ENCODE peak calls at places on chromosomes 12 and 14, in seven cellular contexts. O is fibroblast of the aortic adventitia, P is AG04450, W is heart right ventricle, K is fibroblast of mammary gland, U is kidney, L is HepG2. Y is an unnamed sample.

GRCh38 chr12:24902521-24903304 is 46.2 kb downstream of the BCAT1 start:
- DNase-seq in L (no peak), U (peak), O (no peak), P (no peak), W (no peak), K (peak), Y (no peak)

GRCh38 chr12:67716817-67717216 is 68.3 kb downstream of the DYRK2 start:
- DNase-seq in L (peak), O (peak), U (no peak), P (no peak), W (no peak), K (peak), Y (no peak)

GRCh38 chr12:32047846-32048245 is 58.8 kb upstream of the BICD1 start:
- DNase-seq in P (no peak), W (no peak), U (no peak), K (no peak), L (no peak), O (no peak), Y (no peak)

GRCh38 chr14:60245316-60246177 is 3.5 kb upstream of the PPM1A start:
- DNase-seq in P (no peak), L (no peak), W (no peak), U (no peak), O (no peak), K (no peak), Y (no peak)

GRCh38 chr12:122276242-122276641 is 9.9 kb upstream of the VPS33A start:
- DNase-seq in L (no peak), W (no peak), K (no peak), P (no peak), O (no peak), U (no peak), Y (no peak)

GRCh38 chr14:34615507-34615906 is 14.4 kb downstream of the SNX6 start:
- DNase-seq in L (no peak), K (no peak), P (no peak), O (no peak), W (no peak), U (peak), Y (no peak)

GRCh38 chr12:107304588-107305532 is 211.5 kb upstream of the CRY1 start:
- DNase-seq in O (no peak), L (no peak), W (no peak), P (no peak), K (no peak), U (no peak), Y (no peak)

GRCh38 chr12:104182144-104182543 is 33.4 kb upstream of the TXNRD1 start:
- DNase-seq in L (no peak), O (peak), K (peak), W (peak), U (peak), P (peak), Y (peak)

GRCh38 chr12:130044991-130045621 is 117.2 kb upstream of the FZD10 start:
- DNase-seq in K (no peak), U (no peak), L (peak), W (no peak), P (no peak), O (no peak), Y (no peak)

GRCh38 chr14:23663127-23663526 is 27.0 kb downstream of the DHRS2 start:
- DNase-seq in U (no peak), K (no peak), P (no peak), L (no peak), W (no peak), O (no peak), Y (no peak)

GRCh38 chr12:120798696-120799095 is 73.1 kb downstream of the ACADS start:
- DNase-seq in U (no peak), O (no peak), K (no peak), W (no peak), L (no peak), P (no peak), Y (no peak)

GRCh38 chr14:78129375-78129774 is 40.8 kb upstream of the NRXN3 start:
- DNase-seq in K (no peak), L (no peak), O (no peak), W (no peak), P (no peak), U (no peak), Y (no peak)

GRCh38 chr12:94145231-94145979 is 3.0 kb upstream of the PLXNC1 start:
- DNase-seq in U (no peak), K (peak), L (no peak), P (no peak), W (no peak), O (peak), Y (peak)

GRCh38 chr12:74170645-74171477 is 366.8 kb upstream of the ATXN7L3B start:
- DNase-seq in U (peak), P (no peak), O (no peak), L (no peak), K (no peak), W (no peak), Y (no peak)

GRCh38 chr14:71452535-71452934 is 479.7 kb upstream of the RGS6 start:
- DNase-seq in W (no peak), U (no peak), K (peak), P (no peak), O (no peak), L (no peak), Y (no peak)

GRCh38 chr12:76024942-76025600 is 6.5 kb downstream of the PHLDA1 start:
- DNase-seq in L (no peak), U (no peak), P (peak), O (peak), K (peak), W (no peak), Y (no peak)

GRCh38 chr12:72271401-72271740 is 799 bp upstream of the TRHDE start:
- DNase-seq in L (no peak), K (no peak), O (no peak), U (peak), W (peak), P (no peak), Y (no peak)

GRCh38 chr14:103348154-103348553 is 14.1 kb downstream of the EIF5 start:
- DNase-seq in K (peak), L (no peak), U (no peak), W (no peak), P (no peak), O (no peak), Y (no peak)

GRCh38 chr14:64952598-64953309 is 10.2 kb upstream of the GPX2 start:
- DNase-seq in O (no peak), U (no peak), K (no peak), W (no peak), P (no peak), L (no peak), Y (no peak)

GRCh38 chr12:110091136-110091711 is 32.9 kb upstream of the IFT81 start:
- DNase-seq in O (no peak), U (no peak), W (no peak), K (no peak), L (peak), P (no peak), Y (no peak)

GRCh38 chr12:113207621-113208040 is 13.6 kb upstream of the TPCN1 start:
- DNase-seq in K (no peak), W (no peak), U (peak), O (no peak), L (no peak), P (no peak), Y (no peak)

GRCh38 chr14:73008501-73008900 is 18.4 kb downstream of the ZFYVE1 start:
- DNase-seq in K (peak), L (no peak), P (peak), W (peak), U (no peak), O (peak), Y (peak)

GRCh38 chr12:131387281-131388163 is 323.4 kb upstream of the SFSWAP start:
- DNase-seq in L (no peak), K (no peak), U (peak), O (no peak), W (no peak), P (no peak), Y (no peak)

GRCh38 chr12:19191563-19191962 is 62.0 kb downstream of the PLEKHA5 start:
- DNase-seq in W (no peak), K (no peak), O (no peak), P (no peak), L (no peak), U (no peak), Y (no peak)

GRCh38 chr12:99824900-99825562 is 159.7 kb downstream of the ANKS1B start:
- DNase-seq in W (no peak), L (no peak), U (no peak), K (no peak), O (no peak), P (no peak), Y (no peak)
- H3K4me3 ChIP-seq in W (no peak), L (no peak), U (no peak), K (no peak), O (no peak), P (no peak), Y (no peak)

DNA sequence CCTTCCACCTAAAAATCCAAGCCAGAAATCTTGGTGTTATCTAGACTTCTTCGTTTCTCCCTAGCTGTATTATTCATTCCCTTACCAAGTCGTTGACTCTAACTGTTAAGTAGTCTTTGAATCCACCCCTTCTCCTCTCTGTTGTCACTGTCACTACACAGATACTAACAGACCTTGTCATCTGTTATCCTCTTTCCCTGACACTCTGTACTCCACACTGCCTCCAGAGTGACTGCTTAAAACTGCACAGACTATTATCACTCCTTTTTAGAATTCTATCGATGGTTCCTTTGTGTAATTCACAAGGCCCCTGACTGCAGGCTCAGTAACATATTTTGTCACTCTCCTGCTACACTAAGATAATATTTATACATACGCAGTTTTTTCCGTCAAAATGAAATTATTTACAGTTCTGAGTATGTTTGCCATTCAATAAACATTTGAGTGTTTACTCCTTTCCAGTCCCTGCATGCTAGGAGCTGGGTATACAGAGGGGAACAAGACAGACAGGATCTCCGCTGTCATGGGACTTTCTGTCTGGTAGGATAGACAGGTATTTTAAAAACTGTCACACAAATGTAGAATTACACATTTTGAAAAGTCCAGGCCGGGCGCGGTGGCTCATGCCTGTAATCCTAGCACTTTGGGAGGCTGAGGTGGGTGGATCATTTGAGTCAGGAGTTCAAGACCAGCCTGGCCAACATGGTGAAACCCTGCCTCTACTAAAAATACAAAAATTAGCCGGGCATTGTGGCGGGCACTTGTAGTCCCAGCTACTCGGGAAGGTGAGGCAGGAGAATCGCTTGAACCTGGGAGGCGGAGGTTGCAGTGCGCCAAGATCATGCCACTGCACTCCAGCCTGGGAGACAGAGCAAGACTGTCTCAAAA is 3.8 kb downstream of the MARS1 start:
- DNase-seq in O (no peak), W (no peak), K (no peak), U (no peak), P (no peak), L (peak), Y (no peak)
- TF ChIP-seq CTCF in O (no peak), W (no peak), K (peak), U (no peak), P (no peak), L (no peak), Y (no peak)

DNA sequence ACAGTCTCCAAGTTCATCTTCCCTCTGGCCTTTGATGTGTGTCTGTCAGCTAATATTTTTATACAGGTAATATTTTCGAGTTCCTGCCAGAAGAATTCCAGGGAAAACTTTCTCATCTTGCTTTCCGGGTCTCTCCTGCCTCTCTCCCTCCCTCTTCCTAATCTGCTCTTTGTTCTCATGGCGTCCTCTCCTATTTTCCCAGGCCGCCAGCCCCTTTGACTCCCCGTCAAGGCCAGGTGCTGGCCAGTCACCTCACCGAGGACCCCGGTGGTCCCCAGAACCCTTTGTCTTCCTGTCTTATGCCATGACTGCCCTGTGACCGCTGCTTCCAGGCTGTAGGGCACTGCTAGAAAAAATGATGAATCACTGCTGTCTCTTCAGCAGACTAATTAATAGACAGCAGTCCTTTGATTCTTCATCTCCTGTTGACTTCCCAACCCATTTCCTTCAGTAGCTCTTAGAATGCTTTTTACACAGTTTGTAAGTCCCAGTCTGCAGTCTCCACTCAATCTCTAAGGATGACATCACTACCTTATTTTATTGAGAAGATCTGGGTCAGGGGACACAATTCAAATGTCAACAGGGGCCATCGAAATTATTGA is 40.7 kb downstream of the PPFIBP1 start:
- DNase-seq in K (no peak), U (no peak), L (no peak), P (no peak), O (no peak), W (no peak), Y (no peak)
- H3K4me3 ChIP-seq in K (no peak), U (no peak), L (no peak), P (no peak), O (no peak), W (no peak), Y (no peak)

GRCh38 chr12:21773263-21773741 is 1.2 kb downstream of the KCNJ8 start:
- DNase-seq in L (no peak), W (peak), K (peak), U (peak), P (no peak), O (peak), Y (no peak)
- TF ChIP-seq CTCF in L (peak), W (peak), K (peak), U (no peak), P (peak), O (peak), Y (peak)

GRCh38 chr14:101408077-101408831 is 153.0 kb upstream of the DIO3 start:
- DNase-seq in U (no peak), P (peak), W (no peak), O (peak), K (peak), L (no peak), Y (peak)
- H3K4me3 ChIP-seq in U (no peak), P (no peak), W (no peak), O (no peak), K (no peak), L (no peak), Y (no peak)

Y was measured in AG09309.